ENCODE peak calls at places on chromosomes 6 and 20, in seven cellular contexts. J is IMR-90, M is prostate gland, Z is tibial nerve, T is ovary, R is spleen, K is esophagus squamous epithelium. O is an unnamed sample.
A peak's percentile ranks its signal among the peaks of the same experiment; 100 is the strongest.

GRCh38 chr20:60062431-60063336 is 104.5 kb downstream of the CDH26 start:
- DNase-seq in J (peak; percentile 69), M (no peak), Z (no peak), T (peak; percentile 38), R (no peak), K (no peak), O (no peak)

GRCh38 chr6:24927234-24927955 is 8.4 kb downstream of the RIPOR2 start:
- DNase-seq in J (no peak), M (no peak), Z (no peak), T (no peak), R (no peak), K (no peak), O (no peak)

GRCh38 chr20:56750430-56750829 is 121.3 kb downstream of the TFAP2C start:
- DNase-seq in J (no peak), M (no peak), Z (no peak), T (no peak), R (no peak), K (no peak), O (no peak)

GRCh38 chr20:46308258-46309157 is at the start of gene CDH22:
- DNase-seq in J (peak; percentile 20), M (peak; percentile 30), Z (no peak), T (peak; percentile 54), R (no peak), K (no peak), O (peak; percentile 55)

GRCh38 chr20:32227744-32228688 is 20.3 kb downstream of the POFUT1 start:
- DNase-seq in J (no peak), M (peak; percentile 72), Z (no peak), T (no peak), R (peak; percentile 74), K (no peak), O (peak; percentile 56)

GRCh38 chr6:106112446-106112845 is 26.3 kb downstream of the PRDM1 start:
- DNase-seq in J (peak; percentile 51), M (no peak), Z (no peak), T (no peak), R (no peak), K (no peak), O (no peak)

GRCh38 chr20:22452442-22453011 is 131.8 kb downstream of the FOXA2 start:
- DNase-seq in J (no peak), M (no peak), Z (no peak), T (no peak), R (no peak), K (no peak), O (no peak)

GRCh38 chr20:24729896-24730605 is 219.0 kb upstream of the CST7 start:
- DNase-seq in J (no peak), M (no peak), Z (no peak), T (no peak), R (no peak), K (no peak), O (no peak)

GRCh38 chr6:153790881-153791473 is 248.1 kb upstream of the OPRM1 start:
- DNase-seq in J (no peak), M (no peak), Z (no peak), T (no peak), R (no peak), K (no peak), O (no peak)

GRCh38 chr6:139588076-139588639 is 213.7 kb upstream of the CITED2 start:
- DNase-seq in J (peak; percentile 65), M (peak; percentile 65), Z (no peak), T (no peak), R (no peak), K (no peak), O (peak; percentile 89)

GRCh38 chr6:139591075-139591474 is 216.6 kb upstream of the CITED2 start:
- DNase-seq in J (peak; percentile 63), M (no peak), Z (no peak), T (no peak), R (no peak), K (no peak), O (no peak)

GRCh38 chr6:139587469-139587868 is 213.0 kb upstream of the CITED2 start:
- DNase-seq in J (peak; percentile 93), M (no peak), Z (no peak), T (no peak), R (no peak), K (no peak), O (no peak)

GRCh38 chr6:139590206-139590605 is 215.8 kb upstream of the CITED2 start:
- DNase-seq in J (no peak), M (no peak), Z (no peak), T (no peak), R (no peak), K (no peak), O (peak; percentile 90)

DNA sequence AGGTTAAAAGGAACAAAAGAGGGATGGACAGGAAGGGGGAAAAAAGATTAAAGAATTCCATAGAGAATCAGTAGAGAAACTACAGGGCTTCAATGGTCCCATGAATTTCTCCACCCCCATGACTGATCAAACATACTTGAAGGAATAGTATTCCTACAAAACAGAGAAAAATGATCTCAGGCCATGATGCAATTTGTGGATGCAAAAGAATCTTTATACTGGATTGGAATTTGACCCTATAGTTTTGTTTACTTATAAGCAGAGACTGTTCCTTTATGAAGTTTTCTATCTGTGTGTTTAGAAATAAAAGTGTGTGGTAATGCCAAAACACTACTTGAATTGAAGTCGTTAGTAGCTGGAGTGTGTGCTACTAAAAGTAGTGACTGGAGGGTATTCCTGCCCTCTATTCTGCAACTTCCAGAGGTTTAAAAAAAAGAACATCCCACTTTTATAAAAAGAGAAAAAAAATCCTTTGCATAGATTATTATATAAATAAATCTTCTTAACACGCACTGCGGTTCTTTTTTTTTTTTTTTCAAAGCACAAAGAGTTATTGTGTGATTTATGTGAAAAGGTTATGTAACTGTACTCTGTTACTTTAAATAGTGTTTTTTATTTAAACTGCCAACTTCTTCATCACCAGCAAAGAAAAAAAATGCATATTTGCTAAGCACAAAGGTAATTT is 214.4 kb upstream of the CITED2 start:
- DNase-seq in J (peak; percentile 94), M (no peak), Z (no peak), T (no peak), R (no peak), K (no peak), O (no peak)
- H3K4me1 ChIP-seq in J (peaks cover 11% of the 10 kb centered on the region), M (peaks cover 10% of the 10 kb centered on the region), Z (no peaks in the 10 kb centered on the region), T (peaks cover 12% of the 10 kb centered on the region), R (peaks cover 33% of the 10 kb centered on the region), K (no peaks in the 10 kb centered on the region), O (peaks cover 79% of the 10 kb centered on the region)

GRCh38 chr6:6221829-6222535 is 98.5 kb downstream of the F13A1 start:
- DNase-seq in J (no peak), M (no peak), Z (no peak), T (no peak), R (no peak), K (no peak), O (no peak)

GRCh38 chr6:6219716-6220115 is 100.7 kb downstream of the F13A1 start:
- DNase-seq in J (no peak), M (no peak), Z (no peak), T (no peak), R (no peak), K (no peak), O (no peak)

GRCh38 chr6:6218246-6219085 is 102.0 kb downstream of the F13A1 start:
- DNase-seq in J (no peak), M (no peak), Z (no peak), T (no peak), R (no peak), K (no peak), O (no peak)

GRCh38 chr6:6217838-6218237 is 102.6 kb downstream of the F13A1 start:
- DNase-seq in J (no peak), M (no peak), Z (no peak), T (no peak), R (no peak), K (no peak), O (no peak)

DNA sequence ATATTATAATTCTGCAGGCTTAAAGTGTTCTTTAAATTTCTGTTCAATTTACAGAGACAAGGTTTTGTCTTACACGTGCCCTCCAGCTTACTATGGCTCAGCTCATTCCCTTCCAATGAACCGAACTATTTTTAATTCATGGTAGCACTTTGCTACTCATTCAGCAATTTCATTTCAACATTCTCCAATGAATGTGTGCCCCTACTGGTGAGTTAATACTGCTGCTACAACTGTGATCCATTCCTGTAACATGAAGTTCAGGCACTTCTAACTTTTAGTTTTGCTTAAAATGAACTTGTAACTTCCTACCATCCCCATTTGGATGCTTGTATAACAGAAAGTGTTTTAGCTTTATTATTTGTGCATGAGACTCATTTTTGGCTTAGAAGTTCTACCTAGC is 99.7 kb downstream of the F13A1 start:
- DNase-seq in J (no peak), M (no peak), Z (no peak), T (no peak), R (no peak), K (no peak), O (no peak)
- TF ChIP-seq CTCF in J (no peak), M (no peak), Z (peak; percentile 22), T (no peak), R (no peak), K (no peak), O (no peak)

DNA sequence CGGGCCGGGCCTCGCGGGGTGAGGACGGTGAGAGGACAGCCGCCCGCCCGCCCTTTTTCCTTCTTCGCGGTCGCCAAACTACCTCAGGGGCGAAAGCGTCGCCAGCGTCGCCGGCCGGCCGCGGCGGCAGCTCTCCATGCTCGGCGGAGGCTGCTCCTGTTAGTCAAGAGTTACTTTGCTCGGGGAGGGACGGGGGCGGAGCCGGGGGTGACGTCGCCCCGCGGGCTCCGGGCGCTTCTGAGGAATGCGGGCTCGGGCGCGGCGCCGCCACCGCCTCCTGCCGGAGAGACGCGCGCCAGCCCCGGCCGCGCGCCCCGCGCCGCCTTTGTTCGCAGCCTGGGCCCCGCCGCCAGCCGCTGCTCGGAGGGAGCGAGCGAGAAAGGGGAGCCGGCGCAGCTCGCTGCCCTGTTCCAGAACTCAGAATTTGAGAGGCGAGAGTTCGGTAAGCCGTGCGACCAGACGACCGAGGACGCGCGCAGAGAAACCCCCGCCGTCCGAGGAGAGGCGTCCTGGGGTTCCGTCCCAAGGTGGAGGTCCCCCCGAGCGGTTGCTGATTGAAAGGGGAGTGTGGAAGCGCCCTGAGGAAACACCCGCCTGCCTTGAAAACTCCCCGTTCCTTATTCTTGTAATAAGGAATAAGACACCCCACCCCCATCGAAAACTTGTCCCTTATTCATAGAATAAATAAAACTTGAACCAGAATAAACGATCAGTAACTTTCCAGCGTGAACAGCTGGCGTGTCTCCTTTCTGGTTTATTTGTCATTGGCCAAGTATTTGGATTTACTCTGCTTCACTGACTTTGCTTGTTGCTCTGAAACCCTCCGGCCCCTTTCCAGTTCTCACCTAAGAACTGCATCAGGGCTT is at the start of gene PTPRK:
- DNase-seq in J (peak; percentile 91), M (peak; percentile 94), Z (peak; percentile 81), T (peak; percentile 95), R (peak; percentile 93), K (no peak), O (peak; percentile 96)
- TF ChIP-seq POLR2A in J (peak; percentile 90), M (peak; percentile 99), Z (peak; percentile 92), T (peak; percentile 92), R (peak; percentile 91), K (peak; percentile 78), O (peak; percentile 99)

GRCh38 chr6:71290611-71291010 is 2.0 kb downstream of the OGFRL1 start:
- DNase-seq in J (no peak), M (no peak), Z (no peak), T (no peak), R (no peak), K (no peak), O (no peak)

GRCh38 chr6:71289802-71290175 is 1.2 kb downstream of the OGFRL1 start:
- DNase-seq in J (no peak), M (no peak), Z (no peak), T (no peak), R (no peak), K (no peak), O (no peak)

GRCh38 chr6:71294121-71294523 is 5.5 kb downstream of the OGFRL1 start:
- DNase-seq in J (peak; percentile 92), M (no peak), Z (no peak), T (no peak), R (no peak), K (no peak), O (no peak)

GRCh38 chr6:71289039-71289801 is 609 bp downstream of the OGFRL1 start:
- DNase-seq in J (no peak), M (peak; percentile 14), Z (peak; percentile 15), T (peak; percentile 51), R (peak; percentile 94), K (no peak), O (peak; percentile 24)

GRCh38 chr6:71291991-71292390 is 3.4 kb downstream of the OGFRL1 start:
- DNase-seq in J (peak; percentile 7), M (no peak), Z (no peak), T (no peak), R (no peak), K (no peak), O (no peak)
- H3K4me1 ChIP-seq in J (peaks cover 10% of the 10 kb centered on the region), M (no peaks in the 10 kb centered on the region), Z (no peaks in the 10 kb centered on the region), T (peaks cover 5% of the 10 kb centered on the region), R (peaks cover 45% of the 10 kb centered on the region), K (peaks cover 14% of the 10 kb centered on the region), O (peaks cover 45% of the 10 kb centered on the region)

O was measured in body of pancreas.